ENCODE peak calls at places on chromosomes 1 and 21, in four cellular contexts. F is tibial nerve, R is uterus, M is breast epithelium. K is an unnamed sample. For H3K4me1, the result is how much of the 10 kb centered on the place peaks cover.

GRCh38 chr21:31682625-31683024 is 23.1 kb downstream of the SOD1 start:
- DNase-seq in F (no peak), R (no peak), M (no peak), K (no peak)

GRCh38 chr1:36156329-36157114 is 562 bp downstream of the MAP7D1 start:
- DNase-seq in F (peak), R (peak), M (peak), K (peak)

GRCh38 chr21:42120056-42120903 is 49.2 kb downstream of the UMODL1 start:
- DNase-seq in F (no peak), R (no peak), M (peak), K (no peak)

GRCh38 chr1:37158113-37158749 is 123.9 kb upstream of the GRIK3 start:
- DNase-seq in F (no peak), R (no peak), M (peak), K (no peak)

GRCh38 chr1:41169799-41170180 is 72.3 kb downstream of the SCMH1 start:
- DNase-seq in F (no peak), R (no peak), M (no peak), K (no peak)

GRCh38 chr1:111948209-111949131 is 41.0 kb downstream of the KCND3 start:
- DNase-seq in F (no peak), R (peak), M (peak), K (no peak)

GRCh38 chr21:15850645-15851044 is 120.9 kb downstream of the USP25 start:
- DNase-seq in F (no peak), R (no peak), M (no peak), K (no peak)

GRCh38 chr1:166166701-166167394 is at the start of gene FAM78B:
- DNase-seq in F (peak), R (peak), M (peak), K (peak)

GRCh38 chr1:92488416-92488815 is 1.7 kb upstream of the GFI1 start:
- DNase-seq in F (no peak), R (no peak), M (no peak), K (no peak)

GRCh38 chr1:244881552-244882280 is 17.4 kb upstream of the HNRNPU start:
- DNase-seq in F (no peak), R (no peak), M (no peak), K (no peak)

GRCh38 chr1:231171623-231172197 is 9.9 kb downstream of the TRIM67 start:
- DNase-seq in F (no peak), R (no peak), M (no peak), K (no peak)

GRCh38 chr1:91876040-91876470 is 9.9 kb downstream of the TGFBR3 start:
- DNase-seq in F (no peak), R (no peak), M (no peak), K (no peak)

GRCh38 chr1:172499636-172500141 is 33.3 kb upstream of the SUCO start:
- DNase-seq in F (no peak), R (no peak), M (peak), K (no peak)

GRCh38 chr1:37865348-37866119 is 6.1 kb upstream of the MTF1 start:
- DNase-seq in F (no peak), R (no peak), M (no peak), K (no peak)

GRCh38 chr1:18119978-18120377 is 12.4 kb downstream of the IGSF21 start:
- DNase-seq in F (no peak), R (no peak), M (no peak), K (no peak)

GRCh38 chr1:218538341-218538740 is 193.2 kb downstream of the TGFB2 start:
- DNase-seq in F (no peak), R (no peak), M (no peak), K (no peak)

GRCh38 chr1:110003747-110004428 is 19.3 kb downstream of the AHCYL1 start:
- DNase-seq in F (peak), R (peak), M (peak), K (no peak)

GRCh38 chr21:46096596-46096981 is 1.3 kb upstream of the COL6A2 start:
- DNase-seq in F (peak), R (peak), M (peak), K (no peak)

GRCh38 chr1:167344605-167345385 is 124.1 kb downstream of the POU2F1 start:
- DNase-seq in F (no peak), R (no peak), M (no peak), K (no peak)

GRCh38 chr1:232669981-232670763 is 40.2 kb upstream of the SIPA1L2 start:
- DNase-seq in F (no peak), R (no peak), M (no peak), K (no peak)

GRCh38 chr1:102434421-102434820 is 437.7 kb upstream of the OLFM3 start:
- DNase-seq in F (no peak), R (no peak), M (no peak), K (no peak)

GRCh38 chr21:44593598-44594405 is 1.5 kb upstream of the KRTAP10-6 start:
- DNase-seq in F (no peak), R (no peak), M (no peak), K (no peak)

GRCh38 chr1:117092594-117092993 is 29.0 kb downstream of the TRIM45 start:
- DNase-seq in F (no peak), R (no peak), M (no peak), K (no peak)

GRCh38 chr1:44031900-44032817 is 897 bp upstream of the SLC6A9 start:
- DNase-seq in F (no peak), R (no peak), M (no peak), K (no peak)

GRCh38 chr1:56890229-56890628 is 35.6 kb downstream of the C8A start:
- DNase-seq in F (no peak), R (no peak), M (no peak), K (no peak)

GRCh38 chr1:230268371-230269170 is 157.6 kb downstream of the PGBD5 start:
- DNase-seq in F (no peak), R (no peak), M (no peak), K (peak)

GRCh38 chr1:93815738-93816110 is 63.3 kb downstream of the DNTTIP2 start:
- DNase-seq in F (no peak), R (no peak), M (no peak), K (no peak)

GRCh38 chr1:24898909-24899439 is 31.1 kb downstream of the RUNX3 start:
- DNase-seq in F (no peak), R (no peak), M (peak), K (no peak)

GRCh38 chr1:237891266-237891665 is 544 bp upstream of the ZP4 start:
- DNase-seq in F (no peak), R (no peak), M (no peak), K (no peak)

GRCh38 chr1:179826626-179827280 is 50.9 kb downstream of the TOR1AIP2 start:
- DNase-seq in F (no peak), R (no peak), M (no peak), K (peak)

GRCh38 chr1:179825201-179825600 is 52.4 kb downstream of the TOR1AIP2 start:
- DNase-seq in F (no peak), R (no peak), M (no peak), K (peak)

GRCh38 chr1:179825798-179826460 is 51.7 kb downstream of the TOR1AIP2 start:
- DNase-seq in F (no peak), R (no peak), M (no peak), K (peak)

GRCh38 chr1:179831225-179831624 is 46.4 kb downstream of the TOR1AIP2 start:
- DNase-seq in F (no peak), R (no peak), M (no peak), K (no peak)

GRCh38 chr1:179828554-179829110 is 49.0 kb downstream of the TOR1AIP2 start:
- DNase-seq in F (no peak), R (no peak), M (no peak), K (peak)
- H3K4me1 ChIP-seq in F (under half), R (under half), M (under half), K (under half)

DNA sequence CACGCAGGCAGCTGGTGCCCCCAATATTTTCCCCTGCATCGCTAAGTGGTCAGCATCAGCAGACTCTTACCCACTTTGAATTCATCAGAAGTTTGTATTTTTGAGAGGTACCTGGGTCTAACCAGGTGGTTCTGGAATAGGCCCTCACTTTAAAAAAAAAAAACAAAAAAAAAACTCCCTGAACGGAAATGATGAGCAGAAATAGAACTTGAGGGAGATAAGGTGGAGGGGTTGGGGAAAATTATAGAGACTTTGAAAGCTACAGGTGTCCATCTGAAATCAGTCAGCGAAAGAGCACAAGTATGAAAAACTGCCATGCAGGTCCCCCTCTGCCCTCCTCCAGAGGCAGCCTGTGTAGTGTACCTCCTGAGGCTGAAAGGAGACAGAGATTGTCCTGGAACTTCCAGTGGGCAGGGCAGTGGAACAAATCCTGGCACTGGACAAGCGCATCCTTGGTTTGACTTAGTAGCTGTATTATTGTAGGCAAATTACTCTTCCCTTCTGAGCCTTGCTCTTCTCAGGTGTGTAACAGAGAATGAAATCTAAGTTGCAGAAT is 1.2 kb downstream of the SLAMF7 start:
- DNase-seq in F (no peak), R (no peak), M (no peak), K (no peak)
- TF ChIP-seq POLR2A in F (no peak), R (no peak), M (no peak), K (no peak)

DNA sequence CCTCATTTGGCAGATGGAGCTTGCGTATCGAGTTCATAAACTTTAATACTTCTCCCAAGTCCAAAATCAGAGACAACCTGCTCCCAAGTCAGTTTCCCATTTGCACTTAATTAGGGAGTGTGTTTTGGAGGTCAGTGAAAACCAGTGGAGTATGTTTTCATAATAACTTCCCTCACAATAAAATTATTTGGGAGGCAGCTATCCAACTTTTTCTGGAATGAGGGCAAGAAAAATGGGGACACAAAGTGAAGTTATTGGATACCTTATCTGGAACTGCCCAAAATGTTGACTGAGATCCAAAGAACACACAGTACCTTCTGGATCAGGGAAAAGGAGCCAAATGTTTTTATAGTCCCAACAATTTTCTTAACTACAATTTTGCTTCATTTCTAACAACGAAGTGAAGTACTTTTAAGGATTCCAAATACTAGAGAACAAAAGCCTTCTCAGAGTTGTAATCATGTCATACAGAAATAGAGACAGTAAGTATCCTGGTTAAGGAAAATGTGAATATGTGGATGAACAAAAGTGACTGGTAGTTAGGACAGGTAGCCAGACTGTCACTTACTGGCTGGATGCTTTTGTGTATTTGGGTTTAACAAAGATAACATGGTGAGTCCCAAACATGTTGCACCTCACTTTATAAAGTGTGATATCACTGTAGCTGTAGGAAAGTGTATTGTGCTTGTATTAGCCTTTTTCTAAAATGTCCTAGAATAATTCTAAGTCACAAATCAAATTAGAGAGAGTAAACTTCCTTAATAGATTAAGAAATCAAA is 325.0 kb downstream of the HLX start:
- DNase-seq in F (no peak), R (no peak), M (no peak), K (no peak)
- H3K27ac ChIP-seq in F (peak), R (peak), M (peak), K (no peak)

GRCh38 chr1:10515627-10516026 is 40.9 kb downstream of the PEX14 start:
- DNase-seq in F (no peak), R (no peak), M (no peak), K (no peak)

GRCh38 chr1:10517677-10517982 is 42.9 kb downstream of the PEX14 start:
- DNase-seq in F (no peak), R (no peak), M (no peak), K (no peak)

GRCh38 chr1:10516925-10517676 is 42.4 kb downstream of the PEX14 start:
- DNase-seq in F (no peak), R (no peak), M (no peak), K (no peak)

GRCh38 chr1:10514490-10515235 is 39.9 kb downstream of the PEX14 start:
- DNase-seq in F (no peak), R (no peak), M (no peak), K (no peak)

GRCh38 chr1:10516244-10516643 is 41.5 kb downstream of the PEX14 start:
- DNase-seq in F (no peak), R (no peak), M (no peak), K (no peak)
- H3K4me1 ChIP-seq in F (under half), R (under half), M (under half), K (under half)

GRCh38 chr1:154407021-154407865 is 2.1 kb downstream of the IL6R start:
- DNase-seq in F (no peak), R (no peak), M (peak), K (no peak)
- TF ChIP-seq POLR2A in F (no peak), R (no peak), M (no peak), K (no peak)

K was measured in spleen.